ENCODE peak calls at places on chromosomes 16 and 17, in seven cellular contexts. K, U, R, M, P, Q and B are unnamed samples.

GRCh38 chr17:19317359-19318095 is 45.0 kb downstream of the B9D1 start:
- DNase-seq in R (peak), U (peak), P (no peak), K (peak), M (no peak), Q (no peak), B (peak)

GRCh38 chr17:41717408-41718286 is 5.5 kb downstream of the GAST start:
- DNase-seq in R (peak), Q (no peak), U (peak), K (peak), M (no peak), P (no peak), B (no peak)

GRCh38 chr16:75458439-75458838 is 6.0 kb downstream of the TMEM170A start:
- DNase-seq in K (no peak), Q (no peak), M (no peak), R (no peak), P (no peak), U (no peak), B (no peak)

GRCh38 chr16:86570542-86571196 is 4.0 kb downstream of the FOXC2 start:
- DNase-seq in M (no peak), R (no peak), U (no peak), K (no peak), Q (no peak), P (peak), B (no peak)

GRCh38 chr16:23754594-23755483 is at the start of gene CHP2:
- DNase-seq in K (no peak), Q (no peak), R (no peak), P (no peak), U (no peak), M (no peak), B (no peak)

GRCh38 chr16:73053379-73054130 is 5.6 kb upstream of the ZFHX3 start:
- DNase-seq in K (peak), M (no peak), U (peak), Q (no peak), P (peak), R (no peak), B (peak)

GRCh38 chr17:32998111-32998892 is 6.7 kb downstream of the SPACA3 start:
- DNase-seq in P (peak), R (peak), U (peak), Q (peak), M (peak), K (peak), B (peak)

GRCh38 chr16:48608452-48608851 is 1.5 kb downstream of the N4BP1 start:
- DNase-seq in R (peak), K (no peak), M (no peak), Q (no peak), P (no peak), U (no peak), B (peak)

GRCh38 chr16:73275024-73275423 is 227.1 kb upstream of the ZFHX3 start:
- DNase-seq in M (no peak), K (no peak), P (no peak), Q (no peak), U (no peak), R (no peak), B (no peak)

GRCh38 chr17:46009681-46010596 is 10.9 kb downstream of the STH start:
- DNase-seq in R (no peak), U (peak), K (no peak), M (no peak), Q (peak), P (no peak), B (peak)

GRCh38 chr17:35590249-35590824 is 3.2 kb downstream of the AP2B1 start:
- DNase-seq in P (no peak), R (no peak), Q (no peak), U (no peak), K (no peak), M (no peak), B (no peak)

GRCh38 chr17:30550512-30551273 is 73.5 kb downstream of the GOSR1 start:
- DNase-seq in R (peak), K (no peak), U (peak), Q (no peak), M (no peak), P (no peak), B (peak)

GRCh38 chr17:35766903-35767510 is 6.3 kb downstream of the C17orf50 start:
- DNase-seq in Q (no peak), P (peak), R (peak), M (no peak), U (peak), K (peak), B (no peak)